ENCODE peak calls at places on chromosomes 5 and 9, in seven cellular contexts. V is GM20000, O is H9, N is B cell, A is heart left ventricle, F is omental fat pad, E is WERI-Rb-1. D is an unnamed sample.

GRCh38 chr5:96199713-96200183 is 233.3 kb downstream of the PCSK1 start:
- DNase-seq in V (no peak), O (no peak), N (no peak), A (no peak), F (no peak), E (no peak), D (no peak)

GRCh38 chr9:109806506-109807115 is 26.6 kb downstream of the PALM2AKAP2 start:
- DNase-seq in V (no peak), O (no peak), N (no peak), A (no peak), F (no peak), E (no peak), D (no peak)

GRCh38 chr9:125156551-125156950 is 13.2 kb upstream of the SCAI start:
- DNase-seq in V (no peak), O (no peak), N (no peak), A (no peak), F (no peak), E (no peak), D (no peak)

GRCh38 chr9:7976167-7976755 is 176.7 kb upstream of the DMAC1 start:
- DNase-seq in V (peak), O (no peak), N (peak), A (no peak), F (no peak), E (no peak), D (no peak)

GRCh38 chr5:147452137-147452838 is 57.6 kb downstream of the DPYSL3 start:
- DNase-seq in V (no peak), O (peak), N (no peak), A (no peak), F (no peak), E (peak), D (no peak)

GRCh38 chr5:103703617-103704016 is 141.0 kb upstream of the NUDT12 start:
- DNase-seq in V (no peak), O (no peak), N (no peak), A (no peak), F (no peak), E (no peak), D (no peak)

GRCh38 chr5:172920447-172920849 is 38.8 kb upstream of the RPL26L1 start:
- DNase-seq in V (no peak), O (no peak), N (no peak), A (no peak), F (no peak), E (no peak), D (no peak)

GRCh38 chr9:4674783-4675182 is 4.6 kb upstream of the CDC37L1 start:
- DNase-seq in V (no peak), O (no peak), N (no peak), A (no peak), F (no peak), E (no peak), D (no peak)

GRCh38 chr9:33445941-33446506 is 1.4 kb downstream of the AQP3 start:
- DNase-seq in V (no peak), O (no peak), N (no peak), A (no peak), F (no peak), E (no peak), D (no peak)

GRCh38 chr5:160423025-160423554 is 1.4 kb downstream of the PTTG1 start:
- DNase-seq in V (no peak), O (no peak), N (no peak), A (no peak), F (no peak), E (no peak), D (no peak)

GRCh38 chr5:11903614-11904269 is 504 bp downstream of the CTNND2 start:
- DNase-seq in V (peak), O (peak), N (peak), A (no peak), F (no peak), E (peak), D (no peak)

GRCh38 chr9:93655621-93656425 is 79.4 kb downstream of the PHF2 start:
- DNase-seq in V (no peak), O (no peak), N (no peak), A (peak), F (no peak), E (peak), D (no peak)

GRCh38 chr9:23824241-23825142 is 1.5 kb downstream of the ELAVL2 start:
- DNase-seq in V (no peak), O (peak), N (no peak), A (no peak), F (no peak), E (no peak), D (no peak)

GRCh38 chr5:32770444-32770843 is 59.3 kb downstream of the NPR3 start:
- DNase-seq in V (no peak), O (no peak), N (no peak), A (no peak), F (no peak), E (no peak), D (no peak)

GRCh38 chr9:117616436-117616835 is 87.8 kb upstream of the TLR4 start:
- DNase-seq in V (no peak), O (no peak), N (no peak), A (no peak), F (no peak), E (peak), D (no peak)

GRCh38 chr5:141567513-141568117 is 51.2 kb downstream of the DIAPH1 start:
- DNase-seq in V (no peak), O (no peak), N (peak), A (no peak), F (no peak), E (no peak), D (no peak)

GRCh38 chr9:93154293-93154903 is 20.3 kb upstream of the NINJ1 start:
- DNase-seq in V (peak), O (peak), N (peak), A (no peak), F (no peak), E (peak), D (peak)

GRCh38 chr5:80033513-80033912 is 1.6 kb upstream of the THBS4 start:
- DNase-seq in V (no peak), O (no peak), N (no peak), A (no peak), F (no peak), E (no peak), D (no peak)

GRCh38 chr5:110760158-110760557 is 21.4 kb downstream of the SLC25A46 start:
- DNase-seq in V (no peak), O (no peak), N (no peak), A (no peak), F (no peak), E (no peak), D (no peak)

GRCh38 chr5:140549237-140550144 is 2.0 kb downstream of the EIF4EBP3 start:
- DNase-seq in V (no peak), O (no peak), N (peak), A (peak), F (no peak), E (no peak), D (no peak)

GRCh38 chr9:136138566-136138965 is 19.9 kb upstream of the TMEM250 start:
- DNase-seq in V (peak), O (peak), N (peak), A (no peak), F (no peak), E (peak), D (peak)
- TF ChIP-seq CTCF in V (peak), O (peak), N (peak), A (no peak), F (no peak), E (peak), D (peak)

DNA sequence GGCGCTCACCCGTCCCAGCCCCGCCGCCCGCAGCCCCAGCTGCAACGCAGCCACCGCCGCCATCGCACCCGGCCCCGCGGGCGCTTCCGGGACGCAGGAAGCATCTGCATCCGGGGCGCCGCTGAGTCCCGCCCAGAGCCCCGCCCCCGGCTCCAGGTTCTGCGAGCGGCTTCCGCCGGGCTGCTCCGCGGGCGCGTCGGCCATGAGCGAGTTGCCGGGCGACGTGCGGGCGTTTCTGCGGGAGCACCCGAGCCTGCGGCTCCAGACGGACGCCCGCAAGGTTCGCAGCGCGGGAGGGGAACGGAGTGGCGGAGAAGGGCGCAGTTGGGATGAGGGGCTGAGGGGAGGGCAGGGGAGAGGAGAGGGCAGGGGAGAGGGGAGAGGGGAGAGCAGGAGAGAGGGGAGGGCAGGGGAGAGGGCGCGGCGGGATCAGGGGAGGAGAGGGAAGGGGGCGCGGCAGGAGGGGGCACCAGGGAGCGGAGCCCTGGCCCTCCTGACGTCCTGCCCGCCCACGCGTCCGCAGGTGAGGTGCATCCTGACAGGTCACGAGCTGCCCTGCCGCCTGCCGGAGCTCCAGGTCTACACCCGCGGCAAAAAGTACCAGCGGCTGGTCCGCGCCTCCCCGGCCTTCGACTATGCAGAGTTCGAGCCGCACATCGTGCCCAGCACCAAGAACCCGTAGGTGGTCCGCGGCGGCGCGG is at the start of the genes SURF1 and SURF2:
- DNase-seq in V (peak), O (peak), N (peak), A (peak), F (peak), E (peak), D (peak)
- TF ChIP-seq CTCF in V (no peak), O (peak), N (peak), A (no peak), F (no peak), E (peak), D (no peak)

GRCh38 chr5:45225571-45226031 is 416.9 kb downstream of the MRPS30 start:
- DNase-seq in V (no peak), O (peak), N (no peak), A (no peak), F (no peak), E (no peak), D (no peak)
- TF ChIP-seq CTCF in V (no peak), O (peak), N (no peak), A (no peak), F (no peak), E (peak), D (no peak)

DNA sequence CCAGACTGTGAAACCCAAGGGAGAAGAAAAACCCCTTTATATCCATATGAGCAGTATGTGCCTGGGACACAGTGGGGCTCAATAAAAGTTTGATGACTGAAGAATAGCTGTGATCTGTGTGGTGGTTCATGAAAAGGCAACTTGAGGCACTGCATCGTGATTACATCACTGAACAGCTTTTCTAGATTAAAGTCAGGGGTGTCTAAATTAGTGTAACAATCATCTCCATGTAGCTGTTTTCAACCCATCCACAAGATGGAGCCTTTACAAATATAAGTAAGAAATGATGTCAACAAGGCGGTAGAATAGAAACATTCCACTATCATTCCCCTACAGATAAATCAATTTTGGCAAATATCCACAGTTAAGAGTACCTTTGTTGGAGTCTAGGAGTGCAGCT is 55.5 kb downstream of the PRRC1 start:
- DNase-seq in V (no peak), O (no peak), N (no peak), A (no peak), F (no peak), E (no peak), D (no peak)
- TF ChIP-seq CTCF in V (no peak), O (peak), N (no peak), A (no peak), F (no peak), E (peak), D (peak)

GRCh38 chr5:177332896-177333260 is 18.6 kb downstream of the LMAN2 start:
- DNase-seq in V (no peak), O (no peak), N (no peak), A (no peak), F (no peak), E (no peak), D (no peak)
- TF ChIP-seq CTCF in V (no peak), O (no peak), N (no peak), A (no peak), F (no peak), E (no peak), D (no peak)

DNA sequence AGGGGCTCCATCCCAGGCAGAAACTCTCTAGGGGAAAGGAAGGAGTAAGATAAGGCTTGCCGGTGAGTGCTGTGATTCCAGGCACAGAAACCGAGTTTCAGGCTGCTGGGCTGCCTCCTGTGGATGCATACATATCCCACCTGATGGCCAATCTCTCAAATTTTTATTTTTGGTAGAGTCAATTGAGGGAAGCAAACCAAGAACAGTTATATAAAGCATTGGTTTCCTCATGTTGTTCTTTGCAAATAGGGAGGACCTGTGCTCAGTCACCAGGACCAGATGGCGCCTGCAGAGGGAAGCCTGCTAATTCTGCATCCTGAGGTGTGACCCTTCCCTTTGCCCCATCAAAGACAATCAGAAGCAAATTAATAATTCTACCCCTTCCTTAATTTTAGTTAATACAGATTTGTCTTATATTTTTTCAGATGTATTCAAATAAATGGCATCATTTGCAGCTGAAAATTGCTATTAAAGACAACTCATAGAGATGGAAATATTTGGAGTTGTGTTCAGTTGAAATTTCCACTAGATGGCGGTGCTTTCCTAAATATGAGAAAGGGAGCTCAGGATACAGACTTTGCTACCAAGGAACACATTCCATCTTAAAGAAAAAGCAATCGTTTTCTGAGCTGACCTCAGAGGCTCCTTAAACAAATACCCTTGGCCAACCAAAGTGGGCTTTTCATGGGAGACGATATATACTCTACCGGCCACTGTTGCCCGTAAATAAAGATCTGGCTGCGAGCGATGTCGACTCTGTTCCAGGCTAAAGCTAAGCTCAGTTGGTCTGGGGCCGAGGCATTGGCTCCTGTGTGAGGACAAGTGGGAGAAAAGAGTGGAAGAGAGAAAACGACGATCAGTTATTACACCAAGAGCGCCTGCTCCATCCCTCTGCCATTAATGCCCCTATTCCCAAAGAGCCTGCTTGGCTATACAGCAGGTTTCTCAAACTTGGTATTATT is 225.7 kb upstream of the KLF9 start:
- DNase-seq in V (no peak), O (no peak), N (no peak), A (no peak), F (no peak), E (no peak), D (no peak)
- TF ChIP-seq CTCF in V (peak), O (peak), N (peak), A (peak), F (no peak), E (peak), D (peak)

DNA sequence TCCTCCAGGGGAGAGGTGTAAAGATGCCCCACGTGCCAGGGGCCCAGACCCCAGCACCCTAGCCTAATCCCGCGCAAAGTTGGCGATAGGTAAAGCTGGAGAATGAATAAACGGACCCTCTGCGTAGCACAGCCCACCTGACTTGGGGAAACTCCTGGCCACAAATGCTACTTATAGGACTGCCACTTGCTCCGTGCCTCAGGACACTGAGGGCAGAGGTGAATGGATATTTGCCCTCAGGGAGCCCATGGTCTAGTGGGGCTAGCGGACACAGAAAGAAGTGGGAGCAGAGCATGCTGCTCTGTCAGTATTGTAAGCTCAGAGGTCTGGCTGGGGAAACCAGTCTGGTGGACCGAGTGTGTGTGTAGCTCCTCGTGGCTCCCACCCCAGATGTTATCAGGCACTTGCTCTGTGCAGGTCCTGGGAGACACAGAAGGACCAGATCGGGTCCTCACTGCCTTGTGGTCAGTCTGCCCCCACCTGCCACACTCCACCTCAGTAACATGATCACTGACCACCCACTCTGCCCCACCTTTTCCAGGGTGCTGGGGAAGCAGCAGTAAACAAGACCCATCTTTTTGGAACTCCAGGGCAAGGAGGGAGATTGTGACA is 841 bp downstream of the GRK6 start:
- DNase-seq in V (peak), O (no peak), N (no peak), A (no peak), F (no peak), E (no peak), D (no peak)
- TF ChIP-seq CTCF in V (no peak), O (no peak), N (no peak), A (no peak), F (no peak), E (no peak), D (no peak)

GRCh38 chr9:134163374-134164196 is 779 bp downstream of the RNU6ATAC start:
- DNase-seq in V (peak), O (peak), N (peak), A (peak), F (peak), E (no peak), D (no peak)
- TF ChIP-seq CTCF in V (no peak), O (peak), N (peak), A (peak), F (no peak), E (no peak), D (no peak)

DNA sequence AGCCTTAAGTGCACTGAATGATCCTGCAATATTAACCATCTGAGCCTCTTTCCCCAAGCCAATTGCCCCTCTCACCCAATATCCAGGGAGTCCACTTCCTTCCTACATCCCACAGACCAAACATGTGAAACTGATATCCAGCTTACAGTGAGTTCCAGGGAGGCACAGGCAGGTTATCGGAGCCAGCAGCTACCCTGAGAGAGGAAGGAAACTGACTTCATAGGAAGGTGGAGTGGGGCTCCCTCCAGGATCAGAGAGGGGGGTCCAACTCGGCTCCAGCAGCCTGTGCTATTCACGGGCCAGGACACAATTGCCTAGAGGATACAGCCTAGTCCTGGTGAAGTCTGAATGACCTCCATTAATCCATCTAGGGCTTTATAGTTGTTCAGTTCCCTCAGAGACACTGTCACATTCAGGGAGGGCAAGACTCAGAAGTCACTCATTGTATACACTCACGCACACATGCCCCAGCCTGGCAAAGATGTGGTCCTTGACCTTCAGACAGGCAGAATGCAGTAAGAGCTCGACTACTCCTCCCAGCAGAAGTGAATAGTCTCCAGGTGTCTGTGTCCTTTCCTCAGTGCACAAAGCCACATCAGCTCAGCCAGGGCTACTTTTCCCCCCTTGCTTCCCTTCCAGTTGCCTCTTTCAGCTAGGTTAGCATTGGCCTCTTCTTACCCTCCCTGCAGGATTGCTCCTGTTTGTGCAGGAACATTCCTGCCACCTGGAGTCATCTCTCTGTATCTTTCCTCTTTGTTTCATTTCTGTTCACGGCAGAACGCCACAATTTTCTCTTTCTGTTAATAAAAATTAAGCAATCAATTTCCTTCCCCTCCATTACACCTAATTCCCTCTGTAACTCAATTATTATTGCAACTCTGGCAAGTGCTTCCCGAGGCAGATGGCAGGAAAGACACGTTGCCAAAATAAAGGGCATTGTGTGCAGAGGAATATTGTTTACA is 501.7 kb downstream of the ARHGEF28 start:
- DNase-seq in V (no peak), O (no peak), N (no peak), A (peak), F (no peak), E (peak), D (no peak)
- TF ChIP-seq CTCF in V (no peak), O (peak), N (no peak), A (no peak), F (no peak), E (peak), D (peak)